ENCODE peak calls at places on chromosome 15, in four cellular contexts. M is H1, C is H9, I is trophoblast cell. R is an unnamed sample.
A peak's percentile ranks its signal among the peaks of the same experiment; 100 is the strongest.

GRCh38 chr15:89649716-89650115 is 5.6 kb downstream of the KIF7 start:
- DNase-seq in M (no peak), C (no peak), I (no peak), R (no peak)

GRCh38 chr15:92616621-92617179 is 38.9 kb downstream of the FAM174B start:
- DNase-seq in M (no peak), I (peak; percentile 22), C (no peak), R (no peak)

GRCh38 chr15:38688761-38689160 is 124.1 kb upstream of the RASGRP1 start:
- DNase-seq in C (no peak), I (no peak), M (no peak), R (no peak)

GRCh38 chr15:70447081-70447480 is 316.3 kb downstream of the UACA start:
- DNase-seq in I (no peak), M (no peak), C (no peak), R (no peak)

GRCh38 chr15:31473384-31474058 is 146.9 kb downstream of the KLF13 start:
- DNase-seq in I (no peak), M (no peak), C (no peak), R (no peak)

GRCh38 chr15:49721091-49721490 is 100.2 kb downstream of the DTWD1 start:
- DNase-seq in M (no peak), C (no peak), I (no peak), R (no peak)

GRCh38 chr15:53833134-53833624 is 73.7 kb upstream of the WDR72 start:
- DNase-seq in I (peak; percentile 27), M (no peak), C (no peak), R (peak; percentile 50)

GRCh38 chr15:35777016-35777415 is 231.1 kb upstream of the DPH6 start:
- DNase-seq in M (no peak), C (no peak), I (no peak), R (no peak)

GRCh38 chr15:91456921-91457320 is 356.9 kb downstream of the SV2B start:
- DNase-seq in C (no peak), M (no peak), I (no peak), R (no peak)

GRCh38 chr15:51908312-51908711 is 63.3 kb downstream of the LEO1 start:
- DNase-seq in C (no peak), M (no peak), I (no peak), R (no peak)

GRCh38 chr15:33581032-33581431 is 270.3 kb downstream of the RYR3 start:
- DNase-seq in I (no peak), C (no peak), M (no peak), R (peak; percentile 76)

GRCh38 chr15:32685576-32685975 is 32.2 kb upstream of the GREM1 start:
- DNase-seq in C (no peak), I (peak; percentile 9), M (no peak), R (no peak)

GRCh38 chr15:97235285-97235985 is 725.1 kb upstream of the ARRDC4 start:
- DNase-seq in M (no peak), C (peak; percentile 52), I (peak; percentile 11), R (peak; percentile 63)

GRCh38 chr15:38878946-38879345 is 314.3 kb upstream of the RASGRP1 start:
- DNase-seq in C (no peak), I (no peak), M (no peak), R (no peak)

GRCh38 chr15:44101944-44102343 is 93.1 kb downstream of the FRMD5 start:
- DNase-seq in I (no peak), C (no peak), M (no peak), R (peak; percentile 8)

GRCh38 chr15:47820047-47820779 is 102.9 kb downstream of the SEMA6D start:
- DNase-seq in C (no peak), M (no peak), I (no peak), R (no peak)

GRCh38 chr15:48337626-48338025 is 6.4 kb downstream of the DUT start:
- DNase-seq in M (no peak), C (no peak), I (peak; percentile 46), R (no peak)

GRCh38 chr15:79370716-79371115 is 59.8 kb downstream of the TMED3 start:
- DNase-seq in M (no peak), I (no peak), C (no peak), R (peak; percentile 95)

GRCh38 chr15:90227336-90227735 is 6.4 kb downstream of the CIB1 start:
- DNase-seq in C (no peak), I (no peak), M (no peak), R (no peak)

GRCh38 chr15:79812536-79812935 is 84.3 kb downstream of the MTHFS start:
- DNase-seq in M (no peak), C (no peak), I (no peak), R (no peak)

GRCh38 chr15:51227967-51228783 is 110.2 kb downstream of the CYP19A1 start:
- DNase-seq in M (peak; percentile 7), C (no peak), I (no peak), R (peak; percentile 94)

GRCh38 chr15:57873564-57874209 is 167.2 kb downstream of the POLR2M start:
- DNase-seq in C (no peak), M (no peak), I (no peak), R (no peak)

GRCh38 chr15:91549581-91549980 is 303.9 kb upstream of the SLCO3A1 start:
- DNase-seq in M (no peak), I (no peak), C (no peak), R (no peak)

GRCh38 chr15:59702351-59702750 is 13.2 kb upstream of the BNIP2 start:
- DNase-seq in I (no peak), M (no peak), C (no peak), R (no peak)

GRCh38 chr15:67138946-67139855 is 73.8 kb downstream of the SMAD3 start:
- DNase-seq in M (no peak), C (no peak), I (no peak), R (no peak)

GRCh38 chr15:48510976-48511375 is 134.5 kb downstream of the FBN1 start:
- DNase-seq in M (no peak), C (no peak), I (no peak), R (no peak)

GRCh38 chr15:70293138-70293537 is 195.4 kb upstream of the TLE3 start:
- DNase-seq in I (no peak), M (no peak), C (no peak), R (no peak)

GRCh38 chr15:39269352-39269751 is 311.5 kb upstream of the THBS1 start:
- DNase-seq in M (no peak), C (no peak), I (peak; percentile 46), R (peak; percentile 59)

GRCh38 chr15:40197434-40197833 is 36.6 kb downstream of the BUB1B start:
- DNase-seq in M (no peak), I (no peak), C (no peak), R (no peak)

GRCh38 chr15:48866141-48866563 is 11.8 kb upstream of the EID1 start:
- DNase-seq in C (no peak), M (no peak), I (no peak), R (no peak)

GRCh38 chr15:37102315-37103021 is 2.1 kb upstream of the MEIS2 start:
- DNase-seq in I (no peak), C (peak; percentile 70), M (no peak), R (peak; percentile 81)

DNA sequence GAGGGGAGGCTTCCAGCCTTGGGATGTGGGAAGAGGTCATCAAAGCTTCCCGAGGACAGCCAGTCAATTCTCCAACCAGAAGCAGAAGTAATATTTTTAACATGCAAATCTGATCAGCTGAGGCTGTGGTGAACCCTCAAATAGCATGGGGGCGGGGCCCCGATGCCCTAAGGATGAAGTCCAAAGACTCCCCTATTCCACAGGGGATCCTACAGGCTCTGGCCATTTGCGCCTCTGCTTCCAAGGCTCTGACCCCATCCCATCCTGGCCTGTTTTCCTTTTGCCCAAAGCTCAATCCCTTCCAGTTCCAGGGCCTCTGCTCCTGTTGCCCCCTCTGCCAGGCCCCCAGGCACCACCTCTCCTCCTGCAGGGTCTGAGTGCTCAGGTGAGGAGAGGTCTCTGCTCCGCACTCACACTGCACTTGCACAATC is 6.7 kb upstream of the CSK start:
- DNase-seq in I (no peak), M (no peak), C (no peak), R (no peak)
- H2BK120ac ChIP-seq in I (no peak overlapping the region), M (no peak overlapping the region), C (no peak overlapping the region), R (no peak overlapping the region)

DNA sequence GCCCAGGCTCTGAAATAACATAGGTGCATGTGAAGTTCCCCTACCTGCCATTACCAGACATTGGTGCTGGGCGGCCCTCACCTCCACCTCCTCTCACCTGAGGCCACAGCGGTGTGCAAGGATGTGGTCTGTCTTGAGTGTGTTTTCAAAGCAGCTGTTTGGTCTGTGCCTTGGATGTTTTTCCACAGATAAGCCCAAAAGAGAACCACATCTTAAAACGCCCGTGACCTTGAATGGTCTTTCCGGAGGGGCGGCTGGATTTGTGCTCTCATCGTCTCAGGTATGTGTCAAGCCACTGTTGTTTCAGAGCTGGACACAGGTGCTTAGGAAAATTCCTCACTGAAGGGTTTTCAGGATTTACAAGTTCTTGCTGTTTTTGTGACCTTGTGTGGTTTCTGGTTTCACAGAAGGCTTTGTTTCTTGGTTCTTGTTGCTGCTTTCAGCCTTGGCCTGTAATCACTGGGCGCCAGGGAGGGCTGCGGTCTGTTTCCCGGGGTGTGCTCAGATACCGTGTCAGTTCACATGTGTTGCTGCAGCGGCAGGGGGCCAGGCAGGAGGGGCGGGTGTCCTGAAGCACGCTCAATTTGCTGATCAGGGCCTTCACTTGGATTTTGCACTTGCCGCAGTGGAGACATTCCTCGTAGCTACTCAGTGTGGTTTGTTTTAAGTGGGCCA is 128.4 kb downstream of the IGF1R start:
- DNase-seq in I (peak; percentile 2), M (no peak), C (no peak), R (peak; percentile 41)
- H3K79me2 ChIP-seq in I (peaks cover 24% of the 10 kb centered on the region), M (peaks cover 90% of the 10 kb centered on the region), C (peaks cover 19% of the 10 kb centered on the region), R (peaks cover 65% of the 10 kb centered on the region)

GRCh38 chr15:75452364-75452967 is 976 bp upstream of the SIN3A start:
- DNase-seq in C (peak; percentile 80), M (no peak), I (peak; percentile 79), R (peak; percentile 89)

GRCh38 chr15:75452968-75453702 is 1.6 kb upstream of the SIN3A start:
- DNase-seq in M (no peak), I (peak; percentile 32), C (peak; percentile 80), R (peak; percentile 86)

GRCh38 chr15:75451202-75451673 is 252 bp downstream of the SIN3A start:
- DNase-seq in C (no peak), I (no peak), M (no peak), R (no peak)

GRCh38 chr15:75450307-75451201 is 936 bp downstream of the SIN3A start:
- DNase-seq in I (peak; percentile 93), C (peak; percentile 98), M (peak; percentile 94), R (peak; percentile 99)

GRCh38 chr15:75451674-75452363 is at the start of gene SIN3A:
- DNase-seq in I (peak; percentile 100), M (peak; percentile 100), C (peak; percentile 100), R (peak; percentile 100)
- H3K4ac ChIP-seq in I (peak within 1 kb of the TSS; percentile 85), M (peak within 1 kb of the TSS; percentile 97), C (no peak within 1 kb of the TSS), R (peak within 1 kb of the TSS; percentile 40)

DNA sequence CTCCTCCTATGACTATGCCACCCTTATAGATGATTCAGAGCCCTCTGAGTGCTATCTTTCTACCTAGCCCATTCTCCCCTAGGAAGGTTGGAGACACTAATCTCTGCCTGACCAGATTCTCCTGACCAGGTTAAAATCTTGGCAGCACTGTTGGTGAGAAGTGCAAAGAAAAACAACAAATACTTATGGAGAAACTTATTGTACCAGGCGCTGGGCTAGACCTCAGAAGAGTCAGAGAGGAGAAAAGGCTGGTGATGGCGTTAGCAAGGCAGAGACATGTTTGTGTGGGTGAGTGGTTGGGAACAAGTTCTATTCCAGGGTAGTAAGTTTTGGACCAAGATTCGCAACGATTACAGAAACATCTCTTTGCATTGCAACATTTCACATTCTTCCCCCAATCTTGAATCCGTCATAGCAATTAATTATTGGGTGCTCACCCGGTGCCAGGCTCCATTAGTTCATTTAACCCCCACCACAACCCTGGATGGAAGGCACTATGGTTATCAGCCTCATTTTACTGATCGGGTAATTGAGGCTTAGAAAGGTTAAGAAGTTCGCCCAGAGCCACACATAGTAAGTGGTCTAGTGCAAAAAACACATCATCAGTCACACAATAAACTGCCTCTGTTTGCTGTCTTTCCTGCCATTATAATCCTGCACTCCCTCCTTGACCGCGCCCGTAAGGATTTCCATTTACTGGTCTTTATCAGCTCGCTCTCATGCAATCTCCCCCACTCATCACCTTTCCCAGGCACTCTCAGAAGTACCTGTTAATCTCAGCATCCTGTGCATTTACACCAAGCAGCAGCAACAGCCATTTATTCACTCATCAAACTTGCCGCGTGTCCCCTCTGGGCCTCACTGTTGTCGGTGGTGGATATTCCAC is 672 bp upstream of the TSPAN3 start:
- DNase-seq in C (no peak), M (no peak), I (no peak), R (no peak)
- H2BK120ac ChIP-seq in C (no peak overlapping the region), M (no peak overlapping the region), I (no peak overlapping the region), R (no peak overlapping the region)